ENCODE peak calls at places on chromosomes 2 and 18, in nine cellular contexts. X is NCI-H510A treated with DMSO at 0.1 percent for 48 hours; F is NCI-H146; N is NCI-H1092 treated with DMSO at 0.1 percent for 48 hours; T is NCI-H1048; R is heart left ventricle; M is AG08396; L is effector memory CD8-positive, alpha-beta T cell; O is activated CD4-positive, alpha-beta T cell treated with anti-CD3 and anti-CD28 coated beads, Interleukin-2, amount 50 U/mL, for 4 hours. Q is an unnamed sample.

GRCh38 chr2:98912957-98913915 is 22.8 kb downstream of the CRACDL start:
- DNase-seq in X (peak; percentile 61), T (no peak), O (no peak), F (no peak), N (peak; percentile 35), M (no peak), R (no peak), L (no peak), Q (no peak)

GRCh38 chr2:216315817-216316603 is 56.3 kb downstream of the MARCHF4 start:
- DNase-seq in O (no peak), T (no peak), F (peak; percentile 72), M (peak; percentile 52), N (no peak), L (no peak), X (no peak), R (no peak), Q (peak; percentile 42)

GRCh38 chr2:234374671-234375245 is 122.1 kb downstream of the ARL4C start:
- DNase-seq in M (no peak), L (no peak), T (no peak), O (no peak), R (no peak), F (no peak), X (no peak), N (no peak), Q (no peak)

GRCh38 chr2:241376808-241377207 is 20.7 kb downstream of the FARP2 start:
- DNase-seq in N (no peak), T (no peak), M (no peak), X (no peak), R (no peak), F (no peak), L (no peak), O (no peak), Q (no peak)

GRCh38 chr18:58538604-58539386 is 90.1 kb downstream of the ALPK2 start:
- DNase-seq in F (no peak), R (no peak), O (no peak), X (no peak), T (no peak), L (no peak), M (no peak), N (no peak), Q (no peak)

GRCh38 chr2:174924061-174924693 is 81.0 kb downstream of the CHN1 start:
- DNase-seq in T (no peak), M (no peak), L (no peak), F (no peak), R (no peak), N (no peak), O (no peak), X (no peak), Q (no peak)

GRCh38 chr18:11259421-11259820 is 110.1 kb upstream of the PIEZO2 start:
- DNase-seq in M (no peak), O (no peak), R (peak; percentile 48), N (no peak), T (no peak), F (no peak), L (no peak), X (no peak), Q (no peak)

GRCh38 chr18:64720781-64721464 is 572.0 kb upstream of the LINC00305 start:
- DNase-seq in T (no peak), R (no peak), M (no peak), F (peak; percentile 32), L (no peak), X (peak; percentile 81), O (no peak), N (peak; percentile 41), Q (no peak)

GRCh38 chr18:62372156-62372555 is 47.0 kb downstream of the TNFRSF11A start:
- DNase-seq in T (no peak), L (no peak), X (peak; percentile 22), R (no peak), N (peak; percentile 72), O (no peak), F (peak; percentile 65), M (no peak), Q (no peak)

GRCh38 chr2:129565710-129566109 is 413.8 kb upstream of the RAB6C start:
- DNase-seq in X (no peak), M (no peak), O (no peak), R (no peak), L (no peak), T (no peak), N (no peak), F (no peak), Q (no peak)

GRCh38 chr2:27378096-27378808 is 2.3 kb downstream of the ZNF513 start:
- DNase-seq in M (peak; percentile 29), O (no peak), L (no peak), T (no peak), R (peak; percentile 20), F (no peak), N (no peak), X (no peak), Q (peak; percentile 35)

GRCh38 chr2:42566837-42567251 is 1.6 kb upstream of the MTA3 start:
- DNase-seq in M (no peak), R (no peak), L (no peak), N (no peak), F (no peak), O (no peak), T (no peak), X (no peak), Q (no peak)

GRCh38 chr2:174605687-174606086 is 8.1 kb upstream of the WIPF1 start:
- DNase-seq in N (no peak), X (peak; percentile 69), L (no peak), F (no peak), O (no peak), T (no peak), R (no peak), M (no peak), Q (no peak)

GRCh38 chr18:76524900-76525698 is 30.1 kb upstream of the ZNF516 start:
- DNase-seq in O (no peak), R (no peak), X (peak; percentile 98), M (peak; percentile 81), L (no peak), N (peak; percentile 100), T (no peak), F (peak; percentile 100), Q (no peak)

GRCh38 chr2:236691799-236692167 is 122.2 kb downstream of the ACKR3 start:
- DNase-seq in X (no peak), R (no peak), M (no peak), T (no peak), L (no peak), O (no peak), F (no peak), N (no peak), Q (no peak)

GRCh38 chr2:239257511-239257937 is 143.3 kb downstream of the HDAC4 start:
- DNase-seq in X (no peak), L (no peak), R (no peak), O (no peak), T (no peak), N (no peak), M (peak; percentile 89), F (no peak), Q (no peak)

GRCh38 chr2:237213325-237214040 is 127.8 kb downstream of the COPS8 start:
- DNase-seq in N (no peak), F (no peak), R (no peak), O (no peak), L (no peak), T (no peak), X (no peak), M (peak; percentile 62), Q (peak; percentile 55)

GRCh38 chr2:42274872-42275271 is 86.1 kb downstream of the COX7A2L start:
- DNase-seq in F (peak; percentile 17), R (no peak), T (no peak), N (no peak), O (no peak), L (no peak), X (no peak), M (no peak), Q (no peak)

GRCh38 chr18:46321954-46322353 is 217.8 kb downstream of the HAUS1 start:
- DNase-seq in X (no peak), L (no peak), N (no peak), O (no peak), F (no peak), M (no peak), R (no peak), T (no peak), Q (peak; percentile 60)

GRCh38 chr2:59096952-59097351 is 855.8 kb upstream of the FANCL start:
- DNase-seq in R (no peak), T (no peak), F (no peak), N (no peak), L (no peak), X (no peak), O (no peak), M (no peak), Q (no peak)

GRCh38 chr2:239694487-239694886 is 293.7 kb upstream of the HDAC4 start:
- DNase-seq in X (no peak), N (no peak), F (no peak), L (no peak), O (no peak), R (no peak), T (no peak), M (no peak), Q (no peak)

GRCh38 chr2:16212321-16212720 is 272.0 kb downstream of the MYCN start:
- DNase-seq in N (no peak), R (no peak), X (no peak), L (no peak), T (no peak), F (no peak), M (no peak), O (no peak), Q (no peak)

GRCh38 chr2:19358242-19359020 is at the start of gene OSR1:
- DNase-seq in M (peak; percentile 94), O (no peak), X (peak; percentile 57), L (no peak), F (no peak), N (peak; percentile 19), R (peak; percentile 59), T (no peak), Q (peak; percentile 85)

GRCh38 chr2:95091885-95092555 is 29.6 kb downstream of the MRPS5 start:
- DNase-seq in L (no peak), N (no peak), R (no peak), T (no peak), M (no peak), X (no peak), F (no peak), O (no peak), Q (no peak)

GRCh38 chr2:232336956-232337700 is 41.4 kb upstream of the ALPP start:
- DNase-seq in L (no peak), F (no peak), R (no peak), O (no peak), T (no peak), N (no peak), M (no peak), X (no peak), Q (no peak)

GRCh38 chr18:5424903-5425302 is 118.9 kb downstream of the EPB41L3 start:
- DNase-seq in O (no peak), F (peak; percentile 26), X (peak; percentile 72), T (no peak), R (no peak), N (peak; percentile 40), M (no peak), L (no peak), Q (no peak)